ENCODE peak calls at places on chromosomes 7 and 10, in five cellular contexts. V is heart left ventricle, L is spleen, Y is thyroid gland, N is prostate gland. F is an unnamed sample. For H3K27me3 and H3K4me1, the result is how much of the 10 kb centered on the place peaks cover.

GRCh38 chr10:71770789-71771188 is 2.5 kb downstream of the VSIR start:
- DNase-seq in L (peak), N (no peak), V (no peak), Y (no peak), F (no peak)

GRCh38 chr10:78044699-78045098 is 11.0 kb downstream of the RPS24 start:
- DNase-seq in N (no peak), V (no peak), Y (peak), L (no peak), F (no peak)

GRCh38 chr10:93222211-93222754 is 148.6 kb downstream of the CYP26A1 start:
- DNase-seq in V (no peak), N (no peak), Y (no peak), L (no peak), F (no peak)

GRCh38 chr10:71284544-71285179 is 34.4 kb upstream of the SLC29A3 start:
- DNase-seq in Y (no peak), L (no peak), V (no peak), N (no peak), F (no peak)

GRCh38 chr7:39421661-39422060 is 144.5 kb upstream of the YAE1 start:
- DNase-seq in L (no peak), V (no peak), Y (no peak), N (no peak), F (no peak)

GRCh38 chr7:92251181-92251580 is 5.4 kb downstream of the ANKIB1 start:
- DNase-seq in V (no peak), Y (no peak), N (no peak), L (no peak), F (no peak)

GRCh38 chr10:101293007-101293723 is 60.8 kb upstream of the BTRC start:
- DNase-seq in L (no peak), N (no peak), Y (no peak), V (peak), F (no peak)

GRCh38 chr10:32983333-32983909 is 25.4 kb upstream of the ITGB1 start:
- DNase-seq in V (no peak), N (no peak), L (no peak), Y (no peak), F (no peak)

GRCh38 chr10:3784510-3785250 is at the start of gene KLF6:
- DNase-seq in L (peak), N (no peak), V (peak), Y (peak), F (peak)

GRCh38 chr10:43293677-43294057 is 26.8 kb upstream of the RASGEF1A start:
- DNase-seq in Y (no peak), N (no peak), L (no peak), V (no peak), F (no peak)

GRCh38 chr10:58672855-58673254 is 160.2 kb downstream of the BICC1 start:
- DNase-seq in V (no peak), N (no peak), L (no peak), Y (no peak), F (no peak)

GRCh38 chr7:98387544-98388226 is 13.2 kb downstream of the BAIAP2L1 start:
- DNase-seq in Y (no peak), N (no peak), L (peak), V (no peak), F (no peak)

GRCh38 chr10:91709394-91709798 is 76.5 kb upstream of the PPP1R3C start:
- DNase-seq in L (no peak), Y (no peak), V (no peak), N (no peak), F (no peak)

DNA sequence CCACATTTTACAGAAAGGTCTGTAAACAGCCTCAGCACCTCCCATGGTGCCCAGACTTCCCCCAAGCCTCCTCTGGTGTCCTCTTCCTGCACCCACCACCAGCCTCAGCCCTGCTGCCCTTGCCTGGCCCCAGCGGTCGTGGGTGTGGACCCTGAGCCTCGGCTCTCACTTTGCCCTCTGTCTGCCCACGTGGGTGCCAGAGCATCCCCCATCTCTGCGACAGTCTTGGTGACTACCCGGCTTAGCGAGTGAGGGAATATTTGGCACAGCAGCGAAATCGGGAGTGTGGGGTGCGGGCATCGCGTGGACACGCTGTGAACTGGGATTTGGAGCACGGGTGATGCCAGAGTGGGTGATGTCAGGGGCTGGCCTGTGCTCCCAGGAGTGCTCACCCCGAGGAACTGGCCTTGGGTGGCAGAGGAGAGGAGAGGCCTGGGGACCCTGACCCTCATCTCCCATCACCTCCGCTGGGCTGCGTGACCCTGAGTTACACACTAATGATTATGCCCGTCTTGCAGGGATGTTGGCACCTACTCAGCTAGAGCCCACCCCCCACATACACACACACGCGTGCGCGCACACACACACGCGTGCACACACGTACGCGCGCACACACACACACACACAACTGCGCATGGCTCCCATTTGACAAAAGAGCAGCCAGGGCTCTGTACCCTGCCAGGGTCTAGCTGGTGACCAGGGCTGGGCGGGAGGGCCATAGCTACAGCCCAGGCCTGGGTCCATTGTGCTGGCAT is 8.7 kb downstream of the ELFN1 start:
- DNase-seq in Y (no peak), V (peak), N (no peak), L (no peak), F (no peak)
- H3K27me3 ChIP-seq in Y (under half), V (under half), N (under half), L (half or more), F (under half)

GRCh38 chr7:134723904-134724303 is 55.5 kb upstream of the CALD1 start:
- DNase-seq in N (no peak), V (peak), L (no peak), Y (no peak), F (no peak)
- H3K4me1 ChIP-seq in N (under half), V (under half), L (under half), Y (under half), F (under half)

GRCh38 chr7:121157885-121158590 is 169.5 kb downstream of the CPED1 start:
- DNase-seq in N (no peak), Y (no peak), L (no peak), V (no peak), F (no peak)
- TF ChIP-seq POLR2A in N (no peak), Y (no peak), L (no peak), V (no peak), F (no peak)

DNA sequence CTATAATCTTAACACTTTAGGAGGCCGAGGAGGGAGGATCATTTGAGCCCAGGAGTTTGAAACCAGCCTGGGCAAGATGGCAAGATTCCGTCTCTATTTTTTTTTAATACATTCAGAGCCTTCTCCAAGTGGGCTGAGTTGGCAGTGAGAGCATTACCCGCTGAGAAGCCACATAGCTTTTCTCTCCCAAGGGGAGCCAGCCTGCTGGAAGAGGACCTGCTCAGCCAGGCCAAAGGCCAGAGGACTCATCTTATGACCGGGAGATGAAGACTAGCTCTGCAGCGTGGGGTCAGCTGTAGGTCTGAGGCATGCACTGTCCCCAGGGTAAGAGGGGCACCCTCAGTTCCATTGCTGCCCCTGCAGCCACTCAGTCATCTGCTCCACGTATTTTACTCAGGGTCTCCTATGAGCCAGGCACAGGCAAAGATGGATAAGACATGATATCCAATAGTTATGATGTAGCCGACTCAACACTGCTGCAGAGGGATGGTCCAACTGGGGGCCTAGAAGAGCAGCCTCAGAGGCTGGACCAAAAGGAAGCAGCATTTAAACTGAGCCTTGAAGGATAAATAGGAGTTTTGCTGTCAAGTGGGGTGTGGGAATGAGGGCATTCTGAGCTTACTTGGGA is 1.8 kb upstream of the MARVELD1 start:
- DNase-seq in Y (no peak), V (no peak), L (no peak), N (no peak), F (no peak)
- H3K27me3 ChIP-seq in Y (under half), V (under half), L (half or more), N (under half), F (under half)

DNA sequence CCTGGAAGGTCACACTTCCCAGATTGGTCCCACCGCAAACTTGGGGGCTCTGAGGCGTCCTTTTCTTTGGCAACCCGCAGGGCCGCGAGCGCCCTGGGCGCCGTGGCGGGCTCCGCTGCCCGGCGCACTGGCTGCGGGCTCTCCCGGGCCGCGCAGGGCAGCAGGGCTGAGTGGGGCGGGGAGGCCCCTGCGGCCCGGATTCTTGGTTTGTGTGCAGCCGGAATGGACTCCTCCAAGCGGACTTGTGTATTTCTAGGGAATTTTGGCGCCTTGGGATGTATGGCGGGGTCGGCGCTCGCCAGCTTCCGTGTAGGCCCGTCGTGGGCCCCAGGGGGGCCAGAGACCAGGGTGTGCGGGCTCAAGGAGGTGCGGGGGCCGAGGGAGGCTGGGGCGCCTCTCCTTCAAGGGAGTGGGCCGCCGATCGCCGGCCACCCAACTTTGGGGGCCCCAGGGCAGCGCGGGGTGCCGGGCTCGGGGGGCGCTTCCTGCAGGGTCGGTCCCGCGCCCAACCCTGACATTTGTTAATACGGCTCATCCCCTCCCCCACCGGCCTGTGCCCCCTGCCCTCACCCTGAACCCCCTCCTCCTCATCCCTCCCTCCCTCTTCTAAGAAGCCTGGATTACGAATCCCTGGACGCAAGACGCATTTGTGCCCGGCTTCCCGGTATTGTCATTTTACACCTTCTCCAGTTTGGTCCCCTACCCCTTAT is 2.4 kb downstream of the TCF7L2 start:
- DNase-seq in Y (peak), N (no peak), V (peak), L (peak), F (no peak)
- H3K4me1 ChIP-seq in Y (under half), N (under half), V (half or more), L (under half), F (half or more)

F was measured in vagina.